ENCODE peak calls at places on chromosomes 7 and 10, in four cellular contexts. V, J, W and B are unnamed samples.

GRCh38 chr7:315516-316265 is 25.7 kb downstream of the FOXL3 start:
- DNase-seq in V (no peak), J (no peak), W (no peak), B (no peak)

GRCh38 chr7:37391791-37392672 is 56.6 kb downstream of the ELMO1 start:
- DNase-seq in W (no peak), V (no peak), J (no peak), B (no peak)

GRCh38 chr7:50363327-50364060 is 59.0 kb downstream of the IKZF1 start:
- DNase-seq in W (peak; percentile 61), V (no peak), J (no peak), B (peak; percentile 61)

GRCh38 chr7:32518534-32519140 is 23.3 kb downstream of the AVL9 start:
- DNase-seq in V (peak; percentile 29), J (no peak), W (no peak), B (no peak)

GRCh38 chr10:1323951-1324350 is 267.8 kb downstream of the WDR37 start:
- DNase-seq in J (no peak), W (peak; percentile 48), V (no peak), B (no peak)

GRCh38 chr7:101618207-101618839 is 10.8 kb downstream of the MYL10 start:
- DNase-seq in V (no peak), W (no peak), J (no peak), B (no peak)

GRCh38 chr10:74056081-74056818 is 58.3 kb downstream of the VCL start:
- DNase-seq in W (peak; percentile 78), V (peak; percentile 81), J (peak; percentile 72), B (no peak)

GRCh38 chr10:33820531-33820930 is 486.1 kb upstream of the NRP1 start:
- DNase-seq in V (no peak), W (no peak), J (no peak), B (no peak)